ENCODE peak calls at places on chromosomes 16 and 17, in nine cellular contexts. P, W, Y, H, G, S, U, F and R are unnamed samples.

GRCh38 chr17:70655179-70655578 is 485.8 kb downstream of the KCNJ2 start:
- DNase-seq in S (no peak), F (no peak), H (no peak), P (no peak), Y (no peak), G (no peak), W (no peak), U (no peak), R (no peak)

GRCh38 chr17:19728114-19728495 is 11.7 kb upstream of the SLC47A2 start:
- DNase-seq in P (peak), H (peak), U (peak), Y (no peak), G (no peak), W (no peak), S (peak), F (peak), R (peak)

GRCh38 chr17:50585893-50586292 is 25.4 kb downstream of the CACNA1G start:
- DNase-seq in H (no peak), F (no peak), P (no peak), U (no peak), G (no peak), Y (no peak), S (no peak), W (no peak), R (no peak)

GRCh38 chr16:83738926-83739503 is 68.8 kb upstream of the HSBP1 start:
- DNase-seq in U (no peak), S (no peak), H (no peak), W (no peak), G (no peak), F (no peak), Y (peak), P (no peak), R (no peak)

GRCh38 chr17:72388765-72389473 is 268.1 kb downstream of the SOX9 start:
- DNase-seq in G (no peak), U (no peak), F (peak), P (no peak), H (no peak), W (no peak), Y (no peak), S (no peak), R (no peak)

GRCh38 chr17:73091770-73092517 is 544 bp downstream of the SLC39A11 start:
- DNase-seq in W (no peak), P (no peak), G (no peak), Y (peak), H (peak), F (no peak), S (peak), U (peak), R (no peak)

GRCh38 chr17:75783803-75784472 is 668 bp upstream of the UNK start:
- DNase-seq in F (no peak), U (peak), W (no peak), Y (no peak), H (peak), P (no peak), G (no peak), S (no peak), R (peak)

GRCh38 chr16:74448990-74449389 is 27.7 kb upstream of the CLEC18B start:
- DNase-seq in W (no peak), P (peak), H (peak), U (peak), Y (peak), S (no peak), F (peak), G (no peak), R (peak)

GRCh38 chr16:88534731-88535141 is 35.5 kb upstream of the ZC3H18 start:
- DNase-seq in S (peak), H (peak), Y (no peak), U (no peak), P (no peak), G (peak), W (no peak), F (peak), R (peak)

GRCh38 chr16:2210386-2211365 is at the start of gene BRICD5:
- DNase-seq in P (no peak), F (peak), W (no peak), S (no peak), Y (no peak), H (no peak), U (no peak), G (no peak), R (no peak)

GRCh38 chr17:8941520-8941919 is 24.0 kb downstream of the PIK3R5 start:
- DNase-seq in F (no peak), S (no peak), G (peak), P (no peak), U (no peak), Y (no peak), H (no peak), W (peak), R (no peak)

GRCh38 chr17:57957120-57957850 is 2.1 kb upstream of the CUEDC1 start:
- DNase-seq in U (peak), S (no peak), F (no peak), P (no peak), W (no peak), G (no peak), H (no peak), Y (no peak), R (no peak)

GRCh38 chr16:11170201-11170600 is 85.8 kb downstream of the SOCS1 start:
- DNase-seq in Y (no peak), G (no peak), H (no peak), P (no peak), S (no peak), U (no peak), W (no peak), F (no peak), R (no peak)

GRCh38 chr16:57588821-57589220 is 39.6 kb upstream of the ADGRG1 start:
- DNase-seq in H (no peak), G (no peak), S (no peak), U (peak), F (no peak), W (no peak), P (no peak), Y (no peak), R (no peak)

GRCh38 chr16:66695474-66695934 is 1.0 kb downstream of the CMTM4 start:
- DNase-seq in P (no peak), F (no peak), W (no peak), H (no peak), U (no peak), G (no peak), Y (no peak), S (no peak), R (no peak)

GRCh38 chr16:22240023-22240697 is 34.1 kb downstream of the EEF2K start:
- DNase-seq in G (no peak), S (no peak), H (no peak), P (peak), U (no peak), W (no peak), F (peak), Y (no peak), R (no peak)

GRCh38 chr16:17565605-17566004 is 94.8 kb upstream of the XYLT1 start:
- DNase-seq in H (no peak), Y (no peak), W (no peak), U (no peak), P (no peak), G (no peak), S (no peak), F (no peak), R (no peak)

GRCh38 chr16:68470461-68471150 is 22.3 kb upstream of the SMPD3 start:
- DNase-seq in U (no peak), Y (no peak), W (no peak), F (no peak), P (no peak), H (peak), S (no peak), G (no peak), R (peak)

GRCh38 chr16:63806794-63807506 is 1314.9 kb downstream of the CDH11 start:
- DNase-seq in U (no peak), S (no peak), G (no peak), P (no peak), H (no peak), F (no peak), Y (no peak), W (no peak), R (no peak)

GRCh38 chr16:56356276-56357241 is 68.8 kb downstream of the AMFR start:
- DNase-seq in P (peak), H (peak), F (peak), U (peak), W (peak), Y (peak), G (peak), S (peak), R (peak)

GRCh38 chr16:87086575-87086974 is 230.6 kb downstream of the C16orf95 start:
- DNase-seq in P (no peak), S (no peak), Y (no peak), H (no peak), G (no peak), W (no peak), U (no peak), F (peak), R (no peak)

GRCh38 chr17:73480740-73481139 is 163.5 kb downstream of the SDK2 start:
- DNase-seq in F (no peak), U (no peak), W (no peak), G (no peak), H (peak), S (no peak), P (no peak), Y (no peak), R (no peak)

GRCh38 chr16:30184430-30185140 is 1.2 kb downstream of the CORO1A start:
- DNase-seq in W (peak), H (peak), P (no peak), Y (no peak), U (peak), G (peak), S (no peak), F (no peak), R (no peak)

GRCh38 chr16:4509420-4509819 is 29.2 kb downstream of the CDIP1 start:
- DNase-seq in F (no peak), W (no peak), G (no peak), Y (no peak), P (no peak), H (no peak), S (no peak), U (no peak), R (no peak)

GRCh38 chr16:70688266-70688742 is 2.5 kb upstream of the MTSS2 start:
- DNase-seq in U (no peak), H (peak), P (no peak), W (no peak), G (no peak), Y (no peak), S (no peak), F (peak), R (peak)

GRCh38 chr16:25108054-25108453 is 3.5 kb upstream of the LCMT1 start:
- DNase-seq in Y (no peak), G (peak), P (no peak), W (peak), F (no peak), H (peak), U (no peak), S (no peak), R (no peak)

GRCh38 chr16:89574681-89575246 is 794 bp upstream of the CPNE7 start:
- DNase-seq in P (no peak), H (no peak), G (peak), Y (peak), S (peak), F (peak), U (no peak), W (no peak), R (no peak)

GRCh38 chr17:44914698-44915271 is 515 bp downstream of the GFAP start:
- DNase-seq in U (no peak), P (no peak), G (no peak), Y (no peak), F (no peak), W (no peak), S (no peak), H (no peak), R (no peak)

GRCh38 chr17:82237083-82237745 is 8.4 kb downstream of the SLC16A3 start:
- DNase-seq in P (no peak), G (no peak), Y (no peak), S (no peak), F (no peak), U (peak), W (no peak), H (peak), R (no peak)